ENCODE peak calls at places on chromosomes 7 and 10, in five cellular contexts. M is H9, P is mesenchymal stem cell, E is neuronal stem cell, H is H1. U is an unnamed sample.

GRCh38 chr10:79437111-79437814 is 8.2 kb downstream of the ZCCHC24 start:
- DNase-seq in H (no peak), E (no peak), P (no peak), M (no peak), U (no peak)

GRCh38 chr7:155665079-155665956 is 20.9 kb downstream of the RBM33 start:
- DNase-seq in P (no peak), M (no peak), E (no peak), H (no peak), U (no peak)

GRCh38 chr10:58576736-58577366 is 64.2 kb downstream of the BICC1 start:
- DNase-seq in P (no peak), M (no peak), E (no peak), H (no peak), U (no peak)

GRCh38 chr10:29522038-29522855 is 112.5 kb downstream of the SVIL start:
- DNase-seq in E (no peak), M (no peak), H (no peak), P (no peak), U (no peak)

GRCh38 chr7:45457591-45457990 is 116.6 kb upstream of the ADCY1 start:
- DNase-seq in H (no peak), E (no peak), M (no peak), P (no peak), U (no peak)

GRCh38 chr7:102404005-102404861 is 8.1 kb downstream of the PRKRIP1 start:
- DNase-seq in H (no peak), E (peak; percentile 23), M (peak; percentile 72), P (peak; percentile 72), U (peak; percentile 69)

GRCh38 chr7:2008936-2009540 is 223.7 kb downstream of the MAD1L1 start:
- DNase-seq in P (no peak), E (no peak), H (no peak), M (no peak), U (no peak)

GRCh38 chr10:103476046-103476768 is 2.8 kb downstream of the CALHM3 start:
- DNase-seq in P (no peak), H (peak; percentile 63), M (peak; percentile 91), E (no peak), U (no peak)

GRCh38 chr7:111789880-111790279 is 227.6 kb upstream of the IMMP2L start:
- DNase-seq in M (no peak), H (no peak), E (no peak), P (no peak), U (no peak)

GRCh38 chr10:61995093-61995492 is 93.6 kb downstream of the ARID5B start:
- DNase-seq in H (no peak), P (no peak), E (no peak), M (no peak), U (no peak)

GRCh38 chr10:12768156-12768731 is 233.3 kb downstream of the CCDC3 start:
- DNase-seq in H (no peak), P (peak; percentile 76), E (no peak), M (no peak), U (no peak)

GRCh38 chr7:41828911-41829310 is 126.0 kb upstream of the INHBA start:
- DNase-seq in M (no peak), P (no peak), E (no peak), H (no peak), U (peak; percentile 64)

GRCh38 chr7:41825927-41826480 is 123.1 kb upstream of the INHBA start:
- DNase-seq in E (no peak), H (no peak), P (no peak), M (no peak), U (no peak)

GRCh38 chr7:41830271-41830670 is 127.4 kb upstream of the INHBA start:
- DNase-seq in P (no peak), H (no peak), E (no peak), M (no peak), U (no peak)

GRCh38 chr7:41824284-41824683 is 121.4 kb upstream of the INHBA start:
- DNase-seq in M (no peak), E (no peak), P (no peak), H (no peak), U (no peak)

GRCh38 chr7:41826641-41827040 is 123.8 kb upstream of the INHBA start:
- DNase-seq in M (no peak), H (no peak), E (no peak), P (no peak), U (no peak)
- H2AK5ac ChIP-seq in M (no peak overlapping the region), H (no peak overlapping the region), E (no peak overlapping the region), P (peak overlapping the region; percentile 68), U (no peak overlapping the region)

GRCh38 chr10:130111115-130111847 is 651 bp upstream of the C10orf143 start:
- DNase-seq in E (peak; percentile 95), H (peak; percentile 90), P (peak; percentile 99), M (peak; percentile 98), U (peak; percentile 97)
- H4K8ac ChIP-seq in E (no peak overlapping the region), H (peak overlapping the region; percentile 77), P (peak overlapping the region; percentile 89), M (no peak overlapping the region), U (peak overlapping the region; percentile 90)

DNA sequence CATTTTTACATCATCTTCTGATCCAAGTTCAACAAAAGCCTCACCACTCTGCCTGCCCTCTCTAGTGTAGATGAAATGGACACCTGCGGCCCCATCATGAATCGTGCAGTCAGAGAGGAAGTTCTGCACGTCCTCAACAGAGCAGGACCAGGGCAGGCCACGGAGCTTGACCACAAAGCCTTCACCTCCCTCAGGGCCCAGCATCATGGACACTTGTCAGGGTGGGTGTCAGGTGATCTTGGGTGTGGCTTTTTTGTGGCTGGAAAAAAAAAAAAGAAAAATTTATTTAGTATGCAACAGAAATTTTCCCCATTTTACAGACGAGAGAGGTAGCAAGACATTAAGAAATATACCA is 16.2 kb downstream of the FXYD4 start:
- DNase-seq in M (no peak), H (no peak), P (no peak), E (no peak), U (no peak)
- H2BK12ac ChIP-seq in M (no peak overlapping the region), H (no peak overlapping the region), P (no peak overlapping the region), E (no peak overlapping the region), U (no peak overlapping the region)

GRCh38 chr10:69320521-69320920 is 42.2 kb downstream of the HK1 start:
- DNase-seq in M (no peak), E (no peak), H (no peak), P (no peak), U (no peak)
- H2AK5ac ChIP-seq in M (no peak overlapping the region), E (no peak overlapping the region), H (peak overlapping the region; percentile 4), P (no peak overlapping the region), U (peak overlapping the region; percentile 58)

U was measured in trophoblast cell.